ENCODE peak calls at places on chromosomes 2 and 18, in four cellular contexts. T is A549, I is HepG2, A is K562. F is an unnamed sample.
A peak's percentile ranks its signal among the peaks of the same experiment; 100 is the strongest.

GRCh38 chr18:50038448-50038847 is 156.5 kb downstream of the MYO5B start:
- DNase-seq in T (no peak), I (no peak), A (no peak), F (no peak)

GRCh38 chr18:52288403-52289004 is 51.5 kb upstream of the DCC start:
- DNase-seq in T (peak; percentile 11), I (peak; percentile 17), A (peak; percentile 4), F (no peak)

GRCh38 chr2:159942149-159942548 is 120.3 kb downstream of the PLA2R1 start:
- DNase-seq in T (no peak), I (no peak), A (no peak), F (no peak)

GRCh38 chr2:186325827-186326535 is 160.1 kb upstream of the ZC3H15 start:
- DNase-seq in T (no peak), I (no peak), A (no peak), F (no peak)

GRCh38 chr2:118580651-118581050 is 266.8 kb downstream of the EN1 start:
- DNase-seq in T (no peak), I (no peak), A (no peak), F (no peak)

GRCh38 chr2:138630164-138630563 is 128.6 kb downstream of the SPOPL start:
- DNase-seq in T (no peak), I (no peak), A (no peak), F (no peak)

GRCh38 chr18:47168913-47169312 is 7.3 kb downstream of the IER3IP1 start:
- DNase-seq in T (no peak), I (no peak), A (no peak), F (no peak)

GRCh38 chr18:47149457-47150028 is 757 bp downstream of the HDHD2 start:
- DNase-seq in T (peak; percentile 1), I (peak; percentile 24), A (peak; percentile 36), F (no peak)

GRCh38 chr2:159410276-159410675 is 123.8 kb upstream of the WDSUB1 start:
- DNase-seq in T (no peak), I (no peak), A (no peak), F (no peak)

GRCh38 chr18:23689616-23690504 is 607 bp downstream of the LAMA3 start:
- DNase-seq in T (peak; percentile 42), I (no peak), A (no peak), F (no peak)

GRCh38 chr2:161166538-161167409 is 6.5 kb downstream of the TANK start:
- DNase-seq in T (no peak), I (peak; percentile 74), A (no peak), F (peak; percentile 95)

GRCh38 chr2:136135462-136135861 is 17.5 kb upstream of the CXCR4 start:
- DNase-seq in T (no peak), I (no peak), A (no peak), F (no peak)

GRCh38 chr2:98524168-98524567 is 79.5 kb downstream of the INPP4A start:
- DNase-seq in T (no peak), I (no peak), A (no peak), F (no peak)

GRCh38 chr18:21741511-21742322 is 1.1 kb downstream of the MIB1 start:
- DNase-seq in T (peak; percentile 4), I (no peak), A (no peak), F (no peak)

GRCh38 chr2:68837164-68837860 is 33.9 kb downstream of the BMP10 start:
- DNase-seq in T (peak; percentile 76), I (peak; percentile 55), A (peak; percentile 69), F (peak; percentile 13)

GRCh38 chr18:22913861-22914260 is 19.3 kb upstream of the RBBP8 start:
- DNase-seq in T (no peak), I (no peak), A (no peak), F (no peak)

GRCh38 chr2:149441255-149441654 is 110.9 kb downstream of the LYPD6 start:
- DNase-seq in T (no peak), I (no peak), A (no peak), F (no peak)

GRCh38 chr2:159064446-159065301 is 96.2 kb downstream of the TANC1 start:
- DNase-seq in T (no peak), I (peak; percentile 40), A (no peak), F (no peak)

GRCh38 chr18:5380581-5380980 is 85.1 kb upstream of the ZBTB14 start:
- DNase-seq in T (no peak), I (no peak), A (no peak), F (no peak)

GRCh38 chr2:26463252-26464207 is 14.4 kb downstream of the OTOF start:
- DNase-seq in T (no peak), I (peak; percentile 76), A (no peak), F (no peak)

GRCh38 chr2:26461601-26462023 is 16.3 kb downstream of the OTOF start:
- DNase-seq in T (no peak), I (no peak), A (no peak), F (no peak)

GRCh38 chr2:26464390-26465265 is 13.3 kb downstream of the OTOF start:
- DNase-seq in T (no peak), I (no peak), A (no peak), F (no peak)

GRCh38 chr2:26462100-26462499 is 15.8 kb downstream of the OTOF start:
- DNase-seq in T (no peak), I (no peak), A (no peak), F (no peak)

DNA sequence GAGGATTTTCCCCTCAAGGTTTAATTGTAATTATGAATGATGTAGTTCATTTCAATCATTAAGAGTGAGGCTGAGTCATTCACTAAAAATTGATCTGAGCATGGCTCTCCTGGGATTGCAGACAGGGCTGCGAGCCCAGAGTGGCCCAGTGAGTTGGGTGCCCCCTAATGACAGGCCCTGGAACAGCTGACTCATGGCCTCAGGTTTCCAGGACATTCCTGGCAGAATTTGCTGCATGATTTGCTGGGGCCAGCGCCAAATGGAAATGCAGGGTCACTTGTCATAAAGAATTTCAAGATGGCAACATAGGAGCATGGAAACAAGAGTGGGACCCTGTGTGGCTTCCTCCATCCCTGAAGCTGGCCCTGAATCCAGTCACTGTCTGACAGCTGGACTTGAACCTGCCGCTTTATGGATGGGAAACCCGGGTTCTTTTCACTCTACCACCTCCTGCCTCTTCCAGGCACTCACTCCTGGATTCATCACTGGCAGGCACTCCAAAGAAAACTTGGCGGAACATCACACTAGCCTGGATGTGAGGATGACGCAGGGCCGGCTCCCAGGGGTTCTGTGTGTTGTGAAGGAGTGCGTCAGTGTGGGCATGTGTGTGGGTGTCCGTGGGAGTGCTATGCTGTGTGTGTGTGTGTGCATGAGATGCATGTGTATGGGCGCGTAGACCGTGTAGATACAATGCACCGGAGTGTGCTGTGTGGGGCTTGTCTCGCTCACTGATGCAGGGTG is 15.2 kb downstream of the OTOF start:
- DNase-seq in T (peak; percentile 74), I (peak; percentile 58), A (peak; percentile 74), F (no peak)
- TF ChIP-seq JUNB in T (no peak), I (no peak), A (no peak), F (no peak)

GRCh38 chr2:231646471-231646870 is 53.8 kb downstream of the TEX44 start:
- DNase-seq in T (peak; percentile 63), I (no peak), A (no peak), F (no peak)
- TF ChIP-seq POLR2AphosphoS2 in T (no peak), I (no peak), A (no peak), F (no peak)

GRCh38 chr2:233047667-233048066 is 12.5 kb upstream of the INPP5D start:
- DNase-seq in T (no peak), I (no peak), A (no peak), F (no peak)
- TF ChIP-seq JUNB in T (no peak), I (no peak), A (no peak), F (no peak)

DNA sequence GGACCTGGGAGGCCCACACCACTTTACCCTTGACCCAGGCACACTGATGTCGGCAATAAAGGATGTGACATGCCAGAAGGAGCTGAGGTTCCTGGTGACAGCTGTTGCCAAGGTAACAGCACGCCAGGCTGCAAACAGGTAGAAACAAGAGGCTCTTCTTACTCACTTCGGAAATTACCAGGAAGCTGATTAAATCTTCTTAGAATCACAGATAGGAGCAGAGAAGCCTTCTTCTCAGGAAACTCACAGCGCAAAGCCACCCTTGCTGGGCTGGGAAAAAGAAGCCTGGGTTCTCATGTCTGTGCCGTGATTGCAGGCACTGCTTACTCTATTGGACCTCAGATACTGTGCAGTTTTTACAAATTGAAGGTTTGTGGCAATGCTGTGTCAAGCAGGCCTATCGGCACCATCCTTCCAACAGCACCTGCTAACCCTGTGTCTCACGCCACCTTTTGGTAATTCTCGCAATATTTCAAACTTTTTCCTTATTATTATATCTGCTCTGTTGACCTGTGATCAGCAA is 61.0 kb upstream of the TAF1B start:
- DNase-seq in T (peak; percentile 59), I (no peak), A (no peak), F (no peak)
- TF ChIP-seq POLR2AphosphoS2 in T (no peak), I (no peak), A (no peak), F (no peak)

GRCh38 chr2:237432484-237433092 is 18.6 kb upstream of the COL6A3 start:
- DNase-seq in T (peak; percentile 73), I (no peak), A (no peak), F (no peak)

GRCh38 chr2:237431856-237432255 is 17.9 kb upstream of the COL6A3 start:
- DNase-seq in T (no peak), I (no peak), A (no peak), F (no peak)

GRCh38 chr2:237431372-237431771 is 17.4 kb upstream of the COL6A3 start:
- DNase-seq in T (no peak), I (no peak), A (no peak), F (no peak)

GRCh38 chr2:237427807-237428506 is 14.0 kb upstream of the COL6A3 start:
- DNase-seq in T (no peak), I (no peak), A (no peak), F (peak; percentile 35)

GRCh38 chr2:237429761-237430160 is 15.8 kb upstream of the COL6A3 start:
- DNase-seq in T (no peak), I (no peak), A (no peak), F (no peak)
- TF ChIP-seq JUNB in T (no peak), I (no peak), A (no peak), F (no peak)

F was measured in GM12878.